ENCODE peak calls at places on chromosome 13, in seven cellular contexts. H is stimulated activated CD4-positive, alpha-beta T cell treated with anti-CD3 and anti-CD28 coated beads, Interleukin-1b, Interleukin-23, amount 100 ng/mL, for 24 hours; M is stimulated activated CD8-positive, alpha-beta memory T cell treated with anti-CD3 and anti-CD28 coated beads, Interleukin-7, amount 100 ng/mL, for 48 hours; F is A549; E is activated naive CD4-positive, alpha-beta T cell treated with anti-CD3 and anti-CD28 coated beads for 36 hours; C is cardiac muscle cell; G is NCI-H345. L is an unnamed sample.

GRCh38 chr13:44796597-44797517 is 192.4 kb downstream of the NUFIP1 start:
- DNase-seq in H (no peak), M (no peak), F (no peak), E (no peak), C (no peak), G (no peak), L (no peak)

GRCh38 chr13:45683701-45684100 is 18.4 kb upstream of the CBY2 start:
- DNase-seq in H (no peak), M (no peak), F (no peak), E (no peak), C (no peak), G (no peak), L (no peak)

GRCh38 chr13:102020611-102021216 is 381.1 kb downstream of the FGF14 start:
- DNase-seq in H (no peak), M (no peak), F (no peak), E (no peak), C (no peak), G (no peak), L (no peak)

GRCh38 chr13:91609353-91609752 is 210.9 kb downstream of the GPC5 start:
- DNase-seq in H (no peak), M (no peak), F (no peak), E (no peak), C (no peak), G (no peak), L (no peak)

GRCh38 chr13:44132710-44133109 is 240.9 kb upstream of the SERP2 start:
- DNase-seq in H (no peak), M (no peak), F (no peak), E (no peak), C (no peak), G (no peak), L (no peak)

GRCh38 chr13:37617162-37617561 is 18.6 kb upstream of the POSTN start:
- DNase-seq in H (no peak), M (no peak), F (no peak), E (no peak), C (peak), G (no peak), L (no peak)

GRCh38 chr13:84760956-84761355 is 878.7 kb upstream of the SLITRK1 start:
- DNase-seq in H (no peak), M (no peak), F (no peak), E (no peak), C (no peak), G (no peak), L (no peak)

GRCh38 chr13:113806104-113806471 is 47.1 kb downstream of the TMEM255B start:
- DNase-seq in H (no peak), M (no peak), F (no peak), E (no peak), C (no peak), G (no peak), L (no peak)

GRCh38 chr13:50144473-50145160 is 129.4 kb downstream of the KCNRG start:
- DNase-seq in H (no peak), M (no peak), F (no peak), E (no peak), C (no peak), G (no peak), L (no peak)

GRCh38 chr13:57634829-57635165 is 3.3 kb downstream of the PCDH17 start:
- DNase-seq in H (no peak), M (no peak), F (no peak), E (no peak), C (no peak), G (no peak), L (no peak)

GRCh38 chr13:33322965-33323668 is 37.6 kb upstream of the STARD13 start:
- DNase-seq in H (no peak), M (no peak), F (no peak), E (no peak), C (no peak), G (no peak), L (no peak)

GRCh38 chr13:112790735-112791641 is 101.2 kb downstream of the ATP11A start:
- DNase-seq in H (no peak), M (no peak), F (no peak), E (no peak), C (no peak), G (no peak), L (no peak)

GRCh38 chr13:31067416-31068118 is 94.1 kb downstream of the HSPH1 start:
- DNase-seq in H (no peak), M (no peak), F (peak), E (peak), C (no peak), G (no peak), L (no peak)

GRCh38 chr13:41117859-41118258 is 14.7 kb downstream of the KBTBD6 start:
- DNase-seq in H (no peak), M (no peak), F (no peak), E (no peak), C (no peak), G (no peak), L (no peak)

GRCh38 chr13:26019241-26019640 is 32.6 kb downstream of the SHISA2 start:
- DNase-seq in H (no peak), M (no peak), F (no peak), E (no peak), C (no peak), G (no peak), L (no peak)

GRCh38 chr13:29993716-29994488 is 143.5 kb upstream of the UBL3 start:
- DNase-seq in H (no peak), M (no peak), F (no peak), E (no peak), C (peak), G (no peak), L (no peak)

GRCh38 chr13:26709461-26709860 is 51.1 kb downstream of the GPR12 start:
- DNase-seq in H (no peak), M (no peak), F (no peak), E (no peak), C (no peak), G (no peak), L (no peak)

GRCh38 chr13:91576590-91576989 is 178.2 kb downstream of the GPC5 start:
- DNase-seq in H (no peak), M (no peak), F (no peak), E (no peak), C (peak), G (no peak), L (no peak)

GRCh38 chr13:91291078-91291477 is 56.4 kb upstream of the MIR17HG start:
- DNase-seq in H (no peak), M (no peak), F (no peak), E (no peak), C (no peak), G (no peak), L (no peak)

GRCh38 chr13:47955836-47956235 is 45.2 kb downstream of the SUCLA2 start:
- DNase-seq in H (no peak), M (no peak), F (no peak), E (no peak), C (no peak), G (no peak), L (no peak)

GRCh38 chr13:77267362-77267761 is 59.5 kb downstream of the MYCBP2 start:
- DNase-seq in H (no peak), M (no peak), F (no peak), E (no peak), C (no peak), G (no peak), L (no peak)

GRCh38 chr13:108508263-108508662 is 121.1 kb upstream of the MYO16 start:
- DNase-seq in H (no peak), M (no peak), F (peak), E (no peak), C (peak), G (peak), L (no peak)

GRCh38 chr13:42574435-42575311 is 721 bp downstream of the TNFSF11 start:
- DNase-seq in H (peak), M (peak), F (no peak), E (peak), C (no peak), G (peak), L (no peak)

GRCh38 chr13:40787062-40787461 is 2.3 kb upstream of the SLC25A15 start:
- DNase-seq in H (no peak), M (no peak), F (no peak), E (no peak), C (no peak), G (no peak), L (no peak)

GRCh38 chr13:23792680-23793079 is 96.5 kb downstream of the MIPEP start:
- DNase-seq in H (no peak), M (no peak), F (no peak), E (no peak), C (no peak), G (no peak), L (no peak)

GRCh38 chr13:80341771-80342271 is 895 bp upstream of the SPRY2 start:
- DNase-seq in H (no peak), M (no peak), F (no peak), E (no peak), C (peak), G (peak), L (peak)

GRCh38 chr13:75123428-75123827 is 358.5 kb downstream of the TBC1D4 start:
- DNase-seq in H (no peak), M (no peak), F (no peak), E (no peak), C (peak), G (no peak), L (no peak)

GRCh38 chr13:99968521-99969367 is 2.8 kb downstream of the ZIC5 start:
- DNase-seq in H (no peak), M (no peak), F (no peak), E (no peak), C (peak), G (no peak), L (no peak)

GRCh38 chr13:73090116-73090811 is 31.5 kb downstream of the KLF5 start:
- DNase-seq in H (no peak), M (no peak), F (peak), E (peak), C (no peak), G (peak), L (no peak)

GRCh38 chr13:25232937-25233515 is 54.3 kb downstream of the MTMR6 start:
- DNase-seq in H (no peak), M (no peak), F (peak), E (no peak), C (peak), G (peak), L (no peak)

L was measured in NCI-H1048.